ENCODE peak calls at places on chromosomes 13 and 19, in nine cellular contexts. R is CD8-positive, alpha-beta memory T cell; M is posterior cingulate gyrus; C is hepatic stellate cell; S is cardiac muscle cell; B is activated CD4-positive, alpha-beta T cell treated with anti-CD3 and anti-CD28 coated beads, Interleukin-2, amount 10 ng/mL, durations not matched to agents 7 days and 5 days; U is head of caudate nucleus; N is RPMI8226; W is NCI-H748 treated with DMSO at 0.1 percent for 48 hours. O is an unnamed sample.

GRCh38 chr19:2514981-2515518 is 39.1 kb downstream of the GADD45B start:
- DNase-seq in R (no peak), M (no peak), C (no peak), S (no peak), B (no peak), U (no peak), N (no peak), W (no peak), O (no peak)

GRCh38 chr19:46963093-46963734 is 56.4 kb upstream of the NPAS1 start:
- DNase-seq in R (no peak), M (no peak), C (peak; percentile 86), S (peak; percentile 96), B (no peak), U (no peak), N (no peak), W (no peak), O (no peak)

GRCh38 chr13:75736132-75736531 is 100.0 kb downstream of the LMO7 start:
- DNase-seq in R (no peak), M (no peak), C (no peak), S (no peak), B (no peak), U (no peak), N (no peak), W (no peak), O (no peak)

GRCh38 chr13:50720856-50721663 is 122.4 kb downstream of the DLEU7 start:
- DNase-seq in R (no peak), M (no peak), C (no peak), S (no peak), B (no peak), U (no peak), N (no peak), W (no peak), O (no peak)

GRCh38 chr13:46553521-46553885 is 533 bp downstream of the LRCH1 start:
- DNase-seq in R (no peak), M (no peak), C (no peak), S (no peak), B (no peak), U (no peak), N (no peak), W (no peak), O (no peak)

GRCh38 chr13:38590796-38591507 is 95.9 kb upstream of the FREM2 start:
- DNase-seq in R (no peak), M (no peak), C (no peak), S (no peak), B (no peak), U (no peak), N (no peak), W (peak; percentile 82), O (no peak)

GRCh38 chr13:44685641-44686040 is 109.5 kb upstream of the TSC22D1 start:
- DNase-seq in R (no peak), M (no peak), C (no peak), S (peak; percentile 13), B (no peak), U (no peak), N (no peak), W (no peak), O (no peak)

GRCh38 chr19:2923510-2923909 is 21.3 kb downstream of the ZNF77 start:
- DNase-seq in R (no peak), M (no peak), C (no peak), S (peak; percentile 49), B (no peak), U (no peak), N (no peak), W (no peak), O (no peak)

GRCh38 chr13:37173214-37173613 is 67.8 kb upstream of the CSNK1A1L start:
- DNase-seq in R (no peak), M (no peak), C (no peak), S (peak; percentile 39), B (no peak), U (no peak), N (no peak), W (no peak), O (no peak)

GRCh38 chr13:66364346-66364745 is 865.8 kb downstream of the PCDH9 start:
- DNase-seq in R (no peak), M (no peak), C (no peak), S (no peak), B (no peak), U (no peak), N (no peak), W (no peak), O (no peak)

GRCh38 chr19:13163609-13164364 is 13.6 kb downstream of the IER2 start:
- DNase-seq in R (no peak), M (no peak), C (peak; percentile 87), S (peak; percentile 95), B (peak; percentile 58), U (peak; percentile 53), N (peak; percentile 37), W (no peak), O (peak; percentile 49)

GRCh38 chr19:28285917-28286316 is 927.0 kb downstream of the UQCRFS1 start:
- DNase-seq in R (no peak), M (no peak), C (no peak), S (no peak), B (no peak), U (no peak), N (no peak), W (no peak), O (no peak)

GRCh38 chr19:35240322-35240721 is 8.5 kb upstream of the LSR start:
- DNase-seq in R (peak; percentile 67), M (no peak), C (no peak), S (no peak), B (peak; percentile 24), U (no peak), N (no peak), W (no peak), O (no peak)

GRCh38 chr19:33303791-33304759 is 1.7 kb upstream of the CEBPA start:
- DNase-seq in R (no peak), M (no peak), C (peak; percentile 19), S (peak; percentile 14), B (no peak), U (peak; percentile 17), N (no peak), W (no peak), O (no peak)

GRCh38 chr13:72556945-72557344 is 170.5 kb downstream of the MZT1 start:
- DNase-seq in R (no peak), M (no peak), C (no peak), S (no peak), B (no peak), U (no peak), N (no peak), W (no peak), O (no peak)

GRCh38 chr19:18939922-18940775 is 868 bp downstream of the HOMER3 start:
- DNase-seq in R (no peak), M (no peak), C (peak; percentile 78), S (peak; percentile 55), B (no peak), U (peak; percentile 50), N (no peak), W (no peak), O (peak; percentile 43)

GRCh38 chr19:38667552-38668205 is 20.2 kb downstream of the ACTN4 start:
- DNase-seq in R (no peak), M (no peak), C (peak; percentile 62), S (no peak), B (no peak), U (no peak), N (no peak), W (no peak), O (no peak)

GRCh38 chr19:48247212-48247611 is 8.5 kb downstream of the CARD8 start:
- DNase-seq in R (no peak), M (no peak), C (no peak), S (no peak), B (no peak), U (no peak), N (no peak), W (no peak), O (no peak)